ENCODE peak calls at places on chromosomes 16 and 17, in eight cellular contexts. K, J, S, E, T, I, Y and R are unnamed samples.

GRCh38 chr16:82092711-82093110 is 57.7 kb downstream of the HSD17B2 start:
- DNase-seq in K (no peak), J (peak), S (no peak), E (no peak), T (no peak), I (no peak), Y (no peak), R (peak)

GRCh38 chr17:21177401-21177800 is 36.6 kb downstream of the TMEM11 start:
- DNase-seq in K (no peak), J (no peak), S (no peak), E (no peak), T (no peak), I (no peak), Y (no peak), R (no peak)

GRCh38 chr16:75491876-75492275 is 3.4 kb downstream of the CHST6 start:
- DNase-seq in K (no peak), J (no peak), S (no peak), E (peak), T (peak), I (peak), Y (no peak), R (peak)

GRCh38 chr17:52986056-52986662 is 827.6 kb upstream of the CA10 start:
- DNase-seq in K (no peak), J (no peak), S (no peak), E (no peak), T (no peak), I (no peak), Y (no peak), R (no peak)

GRCh38 chr17:62800580-62800979 is 7.5 kb downstream of the MARCHF10 start:
- DNase-seq in K (peak), J (peak), S (no peak), E (no peak), T (no peak), I (peak), Y (no peak), R (peak)

GRCh38 chr16:30394603-30395154 is 541 bp upstream of the ZNF48 start:
- DNase-seq in K (peak), J (no peak), S (no peak), E (no peak), T (peak), I (no peak), Y (no peak), R (no peak)

GRCh38 chr16:19657831-19658230 is 60.2 kb downstream of the KNOP1 start:
- DNase-seq in K (no peak), J (no peak), S (no peak), E (no peak), T (no peak), I (no peak), Y (no peak), R (no peak)

GRCh38 chr17:76644995-76645394 is 1.4 kb upstream of the ST6GALNAC1 start:
- DNase-seq in K (no peak), J (no peak), S (no peak), E (no peak), T (no peak), I (no peak), Y (no peak), R (no peak)

GRCh38 chr16:64121473-64121872 is 1000.4 kb downstream of the CDH11 start:
- DNase-seq in K (no peak), J (peak), S (no peak), E (no peak), T (peak), I (peak), Y (peak), R (peak)

GRCh38 chr16:49484454-49484853 is 110.8 kb downstream of the C16orf78 start:
- DNase-seq in K (peak), J (no peak), S (no peak), E (no peak), T (no peak), I (peak), Y (no peak), R (no peak)

GRCh38 chr16:83420206-83420760 is 387.5 kb upstream of the HSBP1 start:
- DNase-seq in K (peak), J (peak), S (no peak), E (no peak), T (no peak), I (no peak), Y (no peak), R (peak)

GRCh38 chr17:79646721-79647455 is 36.0 kb upstream of the RBFOX3 start:
- DNase-seq in K (no peak), J (no peak), S (no peak), E (no peak), T (no peak), I (no peak), Y (no peak), R (no peak)

GRCh38 chr16:81832801-81833547 is 53.9 kb downstream of the PLCG2 start:
- DNase-seq in K (no peak), J (no peak), S (no peak), E (no peak), T (no peak), I (no peak), Y (no peak), R (no peak)

GRCh38 chr17:43033947-43034622 is 9.1 kb downstream of the RND2 start:
- DNase-seq in K (no peak), J (no peak), S (no peak), E (no peak), T (peak), I (no peak), Y (no peak), R (no peak)

GRCh38 chr16:49158029-49158642 is 123.5 kb downstream of the CBLN1 start:
- DNase-seq in K (peak), J (peak), S (no peak), E (no peak), T (no peak), I (peak), Y (no peak), R (peak)

GRCh38 chr17:55609737-55610201 is 98.5 kb upstream of the SMIM36 start:
- DNase-seq in K (peak), J (no peak), S (no peak), E (no peak), T (no peak), I (no peak), Y (no peak), R (peak)

GRCh38 chr17:13594762-13595697 is 6.7 kb downstream of the HS3ST3A1 start:
- DNase-seq in K (peak), J (peak), S (peak), E (peak), T (peak), I (peak), Y (no peak), R (peak)

GRCh38 chr17:27756467-27757371 is 43.6 kb downstream of the NOS2 start:
- DNase-seq in K (peak), J (peak), S (peak), E (peak), T (peak), I (no peak), Y (no peak), R (peak)

GRCh38 chr16:51719376-51719775 is 568.3 kb upstream of the SALL1 start:
- DNase-seq in K (no peak), J (no peak), S (no peak), E (no peak), T (no peak), I (no peak), Y (no peak), R (no peak)

GRCh38 chr16:50612849-50613198 is 64.6 kb downstream of the NKD1 start:
- DNase-seq in K (no peak), J (no peak), S (no peak), E (no peak), T (no peak), I (no peak), Y (no peak), R (no peak)

GRCh38 chr16:4529085-4530060 is 9.2 kb downstream of the CDIP1 start:
- DNase-seq in K (peak), J (peak), S (no peak), E (no peak), T (peak), I (peak), Y (no peak), R (no peak)

GRCh38 chr17:65027305-65027704 is 29.2 kb downstream of the GNA13 start:
- DNase-seq in K (peak), J (peak), S (peak), E (no peak), T (no peak), I (peak), Y (no peak), R (peak)